ENCODE peak calls at places on chromosomes 6 and 20, in ten cellular contexts. One of them, this sample, is unnamed.

GRCh38 chr6:40538556-40538955 is 48.6 kb downstream of the LRFN2 start:
- DNase-seq in naive thymus-derived CD4-positive, alpha-beta T cell: no peak
- DNase-seq in colonic mucosa: no peak
- DNase-seq in mammary epithelial cell: no peak
- DNase-seq in endothelial cell of umbilical vein: no peak
- DNase-seq in breast epithelium: no peak
- DNase-seq in mesendoderm: no peak
- DNase-seq in OCI-LY7: no peak
- DNase-seq in fibroblast of lung: no peak
- DNase-seq in tibial nerve: no peak
- DNase-seq in this sample: no peak

GRCh38 chr20:36454664-36455427 is 86.5 kb upstream of the MYL9 start:
- DNase-seq in naive thymus-derived CD4-positive, alpha-beta T cell: no peak
- DNase-seq in breast epithelium: peak
- DNase-seq in mammary epithelial cell: no peak
- DNase-seq in colonic mucosa: no peak
- DNase-seq in fibroblast of lung: peak
- DNase-seq in tibial nerve: no peak
- DNase-seq in OCI-LY7: no peak
- DNase-seq in mesendoderm: peak
- DNase-seq in endothelial cell of umbilical vein: no peak
- DNase-seq in this sample: no peak

GRCh38 chr20:50744143-50744792 is 12.9 kb downstream of the PARD6B start:
- DNase-seq in breast epithelium: peak
- DNase-seq in colonic mucosa: peak
- DNase-seq in mesendoderm: peak
- DNase-seq in naive thymus-derived CD4-positive, alpha-beta T cell: no peak
- DNase-seq in fibroblast of lung: peak
- DNase-seq in endothelial cell of umbilical vein: peak
- DNase-seq in tibial nerve: peak
- DNase-seq in OCI-LY7: no peak
- DNase-seq in mammary epithelial cell: peak
- DNase-seq in this sample: no peak

GRCh38 chr20:24491043-24491756 is 21.8 kb downstream of the SYNDIG1 start:
- DNase-seq in mammary epithelial cell: no peak
- DNase-seq in mesendoderm: peak
- DNase-seq in colonic mucosa: no peak
- DNase-seq in naive thymus-derived CD4-positive, alpha-beta T cell: no peak
- DNase-seq in fibroblast of lung: peak
- DNase-seq in OCI-LY7: no peak
- DNase-seq in tibial nerve: no peak
- DNase-seq in endothelial cell of umbilical vein: no peak
- DNase-seq in breast epithelium: no peak
- DNase-seq in this sample: no peak

GRCh38 chr6:103819509-103819908 is 1040.2 kb downstream of the HACE1 start:
- DNase-seq in fibroblast of lung: no peak
- DNase-seq in tibial nerve: no peak
- DNase-seq in mesendoderm: no peak
- DNase-seq in naive thymus-derived CD4-positive, alpha-beta T cell: no peak
- DNase-seq in breast epithelium: no peak
- DNase-seq in endothelial cell of umbilical vein: no peak
- DNase-seq in mammary epithelial cell: no peak
- DNase-seq in OCI-LY7: no peak
- DNase-seq in colonic mucosa: no peak
- DNase-seq in this sample: no peak

GRCh38 chr6:166365806-166366205 is 16.9 kb downstream of the MPC1 start:
- DNase-seq in mesendoderm: peak
- DNase-seq in breast epithelium: no peak
- DNase-seq in fibroblast of lung: peak
- DNase-seq in colonic mucosa: no peak
- DNase-seq in endothelial cell of umbilical vein: no peak
- DNase-seq in OCI-LY7: no peak
- DNase-seq in naive thymus-derived CD4-positive, alpha-beta T cell: no peak
- DNase-seq in tibial nerve: no peak
- DNase-seq in mammary epithelial cell: no peak
- DNase-seq in this sample: no peak

GRCh38 chr6:131101911-131102680 is 33.2 kb upstream of the AKAP7 start:
- DNase-seq in endothelial cell of umbilical vein: peak
- DNase-seq in colonic mucosa: no peak
- DNase-seq in OCI-LY7: no peak
- DNase-seq in fibroblast of lung: peak
- DNase-seq in mammary epithelial cell: peak
- DNase-seq in naive thymus-derived CD4-positive, alpha-beta T cell: no peak
- DNase-seq in breast epithelium: no peak
- DNase-seq in tibial nerve: no peak
- DNase-seq in mesendoderm: no peak
- DNase-seq in this sample: no peak

GRCh38 chr6:1170793-1171192 is 141.1 kb upstream of the FOXQ1 start:
- DNase-seq in naive thymus-derived CD4-positive, alpha-beta T cell: no peak
- DNase-seq in colonic mucosa: no peak
- DNase-seq in endothelial cell of umbilical vein: no peak
- DNase-seq in OCI-LY7: no peak
- DNase-seq in tibial nerve: no peak
- DNase-seq in fibroblast of lung: no peak
- DNase-seq in mammary epithelial cell: no peak
- DNase-seq in mesendoderm: no peak
- DNase-seq in breast epithelium: no peak
- DNase-seq in this sample: no peak

GRCh38 chr6:25579484-25579883 is 72.5 kb upstream of the SCGN start:
- DNase-seq in endothelial cell of umbilical vein: no peak
- DNase-seq in mammary epithelial cell: no peak
- DNase-seq in OCI-LY7: no peak
- DNase-seq in mesendoderm: no peak
- DNase-seq in colonic mucosa: no peak
- DNase-seq in fibroblast of lung: no peak
- DNase-seq in breast epithelium: no peak
- DNase-seq in tibial nerve: no peak
- DNase-seq in naive thymus-derived CD4-positive, alpha-beta T cell: no peak
- DNase-seq in this sample: no peak

GRCh38 chr6:113634352-113635163 is 222.6 kb upstream of the MARCKS start:
- DNase-seq in colonic mucosa: no peak
- DNase-seq in fibroblast of lung: peak
- DNase-seq in OCI-LY7: peak
- DNase-seq in naive thymus-derived CD4-positive, alpha-beta T cell: no peak
- DNase-seq in breast epithelium: no peak
- DNase-seq in mesendoderm: no peak
- DNase-seq in mammary epithelial cell: peak
- DNase-seq in tibial nerve: no peak
- DNase-seq in endothelial cell of umbilical vein: no peak
- DNase-seq in this sample: no peak

GRCh38 chr6:6823568-6824224 is 235.2 kb downstream of the LY86 start:
- DNase-seq in naive thymus-derived CD4-positive, alpha-beta T cell: no peak
- DNase-seq in breast epithelium: no peak
- DNase-seq in colonic mucosa: no peak
- DNase-seq in tibial nerve: no peak
- DNase-seq in endothelial cell of umbilical vein: no peak
- DNase-seq in mammary epithelial cell: no peak
- DNase-seq in fibroblast of lung: no peak
- DNase-seq in mesendoderm: no peak
- DNase-seq in OCI-LY7: no peak
- DNase-seq in this sample: no peak

GRCh38 chr6:6825986-6826901 is 237.7 kb downstream of the LY86 start:
- DNase-seq in OCI-LY7: no peak
- DNase-seq in mesendoderm: no peak
- DNase-seq in mammary epithelial cell: peak
- DNase-seq in tibial nerve: peak
- DNase-seq in colonic mucosa: peak
- DNase-seq in fibroblast of lung: peak
- DNase-seq in naive thymus-derived CD4-positive, alpha-beta T cell: no peak
- DNase-seq in endothelial cell of umbilical vein: peak
- DNase-seq in breast epithelium: peak
- DNase-seq in this sample: no peak

GRCh38 chr6:6823030-6823429 is 234.5 kb downstream of the LY86 start:
- DNase-seq in naive thymus-derived CD4-positive, alpha-beta T cell: no peak
- DNase-seq in mammary epithelial cell: no peak
- DNase-seq in tibial nerve: no peak
- DNase-seq in mesendoderm: no peak
- DNase-seq in OCI-LY7: no peak
- DNase-seq in endothelial cell of umbilical vein: no peak
- DNase-seq in colonic mucosa: no peak
- DNase-seq in breast epithelium: no peak
- DNase-seq in fibroblast of lung: no peak
- DNase-seq in this sample: no peak

GRCh38 chr6:6825153-6825847 is 236.8 kb downstream of the LY86 start:
- DNase-seq in mammary epithelial cell: peak
- DNase-seq in mesendoderm: peak
- DNase-seq in OCI-LY7: no peak
- DNase-seq in naive thymus-derived CD4-positive, alpha-beta T cell: no peak
- DNase-seq in colonic mucosa: no peak
- DNase-seq in tibial nerve: no peak
- DNase-seq in breast epithelium: peak
- DNase-seq in endothelial cell of umbilical vein: no peak
- DNase-seq in fibroblast of lung: no peak
- DNase-seq in this sample: no peak

DNA sequence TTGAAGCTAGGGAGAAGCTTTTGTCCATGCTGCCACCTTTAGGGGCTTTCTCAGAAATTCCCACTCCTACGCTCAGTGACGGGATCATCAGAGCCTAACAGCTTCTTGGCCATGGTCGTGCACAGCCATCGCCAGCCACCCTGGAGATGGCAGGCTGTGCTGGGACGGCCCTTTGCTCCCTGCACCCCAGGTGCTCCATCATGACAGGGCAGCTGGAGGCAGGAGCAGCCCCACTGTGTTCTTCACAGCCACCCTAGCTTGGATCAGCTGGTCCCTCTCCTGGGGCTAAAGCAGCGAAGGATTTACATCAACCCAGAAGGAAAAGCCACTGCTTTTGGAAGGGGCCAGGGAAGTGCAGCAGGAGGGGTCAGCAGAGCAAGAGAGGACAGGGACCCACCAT is 235.9 kb downstream of the LY86 start:
- DNase-seq in endothelial cell of umbilical vein: no peak
- DNase-seq in breast epithelium: peak
- DNase-seq in OCI-LY7: no peak
- DNase-seq in fibroblast of lung: no peak
- DNase-seq in mammary epithelial cell: no peak
- DNase-seq in tibial nerve: no peak
- DNase-seq in colonic mucosa: no peak
- DNase-seq in naive thymus-derived CD4-positive, alpha-beta T cell: no peak
- DNase-seq in mesendoderm: no peak
- DNase-seq in this sample: no peak
- H3K27ac ChIP-seq in endothelial cell of umbilical vein: no peak
- H3K27ac ChIP-seq in breast epithelium: no peak
- H3K27ac ChIP-seq in OCI-LY7: no peak
- H3K27ac ChIP-seq in fibroblast of lung: no peak
- H3K27ac ChIP-seq in mammary epithelial cell: no peak
- H3K27ac ChIP-seq in tibial nerve: no peak
- H3K27ac ChIP-seq in colonic mucosa: no peak
- H3K27ac ChIP-seq in naive thymus-derived CD4-positive, alpha-beta T cell: no peak
- H3K27ac ChIP-seq in mesendoderm: no peak
- H3K27ac ChIP-seq in this sample: peak

GRCh38 chr6:75278474-75279077 is 6.0 kb downstream of the TMEM30A start:
- DNase-seq in mesendoderm: no peak
- DNase-seq in breast epithelium: no peak
- DNase-seq in colonic mucosa: no peak
- DNase-seq in naive thymus-derived CD4-positive, alpha-beta T cell: no peak
- DNase-seq in tibial nerve: no peak
- DNase-seq in mammary epithelial cell: peak
- DNase-seq in endothelial cell of umbilical vein: peak
- DNase-seq in fibroblast of lung: peak
- DNase-seq in OCI-LY7: no peak
- DNase-seq in this sample: no peak

GRCh38 chr6:75272145-75272840 is 12.3 kb downstream of the TMEM30A start:
- DNase-seq in tibial nerve: no peak
- DNase-seq in breast epithelium: no peak
- DNase-seq in colonic mucosa: no peak
- DNase-seq in endothelial cell of umbilical vein: peak
- DNase-seq in mesendoderm: no peak
- DNase-seq in naive thymus-derived CD4-positive, alpha-beta T cell: no peak
- DNase-seq in OCI-LY7: no peak
- DNase-seq in fibroblast of lung: peak
- DNase-seq in mammary epithelial cell: peak
- DNase-seq in this sample: peak

GRCh38 chr6:75273009-75273408 is 11.6 kb downstream of the TMEM30A start:
- DNase-seq in breast epithelium: no peak
- DNase-seq in endothelial cell of umbilical vein: no peak
- DNase-seq in fibroblast of lung: no peak
- DNase-seq in mammary epithelial cell: no peak
- DNase-seq in OCI-LY7: peak
- DNase-seq in colonic mucosa: no peak
- DNase-seq in tibial nerve: no peak
- DNase-seq in naive thymus-derived CD4-positive, alpha-beta T cell: no peak
- DNase-seq in mesendoderm: no peak
- DNase-seq in this sample: no peak

GRCh38 chr6:75279418-75279817 is 5.2 kb downstream of the TMEM30A start:
- DNase-seq in mesendoderm: no peak
- DNase-seq in endothelial cell of umbilical vein: peak
- DNase-seq in tibial nerve: no peak
- DNase-seq in mammary epithelial cell: no peak
- DNase-seq in fibroblast of lung: peak
- DNase-seq in naive thymus-derived CD4-positive, alpha-beta T cell: no peak
- DNase-seq in breast epithelium: no peak
- DNase-seq in OCI-LY7: no peak
- DNase-seq in colonic mucosa: no peak
- DNase-seq in this sample: no peak

GRCh38 chr6:75275067-75275466 is 9.5 kb downstream of the TMEM30A start:
- DNase-seq in OCI-LY7: no peak
- DNase-seq in naive thymus-derived CD4-positive, alpha-beta T cell: no peak
- DNase-seq in colonic mucosa: no peak
- DNase-seq in endothelial cell of umbilical vein: peak
- DNase-seq in mammary epithelial cell: peak
- DNase-seq in mesendoderm: no peak
- DNase-seq in breast epithelium: no peak
- DNase-seq in tibial nerve: no peak
- DNase-seq in fibroblast of lung: peak
- DNase-seq in this sample: peak
- H3K27ac ChIP-seq in OCI-LY7: no peak
- H3K27ac ChIP-seq in naive thymus-derived CD4-positive, alpha-beta T cell: no peak
- H3K27ac ChIP-seq in colonic mucosa: no peak
- H3K27ac ChIP-seq in endothelial cell of umbilical vein: no peak
- H3K27ac ChIP-seq in mammary epithelial cell: no peak
- H3K27ac ChIP-seq in mesendoderm: no peak
- H3K27ac ChIP-seq in breast epithelium: no peak
- H3K27ac ChIP-seq in tibial nerve: no peak
- H3K27ac ChIP-seq in fibroblast of lung: peak
- H3K27ac ChIP-seq in this sample: peak

DNA sequence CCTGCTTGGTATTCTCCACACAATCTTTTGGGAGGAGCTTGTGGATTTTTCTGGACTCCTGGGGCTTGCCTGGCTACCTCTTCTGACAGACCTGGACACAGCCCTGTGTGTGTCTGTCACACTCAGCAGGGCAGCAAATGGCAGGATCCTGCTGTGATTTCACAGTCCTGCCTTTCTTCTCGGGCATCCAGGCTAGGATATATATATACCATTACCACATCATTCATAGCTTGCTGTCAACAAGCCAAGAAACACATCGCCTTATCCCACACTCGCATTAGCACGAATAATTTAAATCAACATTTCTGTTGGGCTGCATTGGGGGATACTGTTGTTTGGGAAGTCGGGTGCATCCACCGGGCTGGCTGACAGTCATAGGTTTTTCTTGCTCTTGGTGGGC is 154.8 kb upstream of the FERMT1 start:
- DNase-seq in mammary epithelial cell: no peak
- DNase-seq in naive thymus-derived CD4-positive, alpha-beta T cell: no peak
- DNase-seq in endothelial cell of umbilical vein: peak
- DNase-seq in fibroblast of lung: no peak
- DNase-seq in OCI-LY7: no peak
- DNase-seq in colonic mucosa: no peak
- DNase-seq in tibial nerve: no peak
- DNase-seq in mesendoderm: peak
- DNase-seq in breast epithelium: no peak
- DNase-seq in this sample: no peak
- H3K27ac ChIP-seq in mammary epithelial cell: no peak
- H3K27ac ChIP-seq in naive thymus-derived CD4-positive, alpha-beta T cell: no peak
- H3K27ac ChIP-seq in endothelial cell of umbilical vein: no peak
- H3K27ac ChIP-seq in fibroblast of lung: no peak
- H3K27ac ChIP-seq in OCI-LY7: no peak
- H3K27ac ChIP-seq in colonic mucosa: no peak
- H3K27ac ChIP-seq in tibial nerve: no peak
- H3K27ac ChIP-seq in mesendoderm: peak
- H3K27ac ChIP-seq in breast epithelium: no peak
- H3K27ac ChIP-seq in this sample: no peak

GRCh38 chr6:12493446-12493845 is 203.3 kb downstream of the EDN1 start:
- DNase-seq in colonic mucosa: no peak
- DNase-seq in naive thymus-derived CD4-positive, alpha-beta T cell: no peak
- DNase-seq in fibroblast of lung: no peak
- DNase-seq in mammary epithelial cell: no peak
- DNase-seq in endothelial cell of umbilical vein: no peak
- DNase-seq in tibial nerve: no peak
- DNase-seq in OCI-LY7: no peak
- DNase-seq in breast epithelium: no peak
- DNase-seq in mesendoderm: no peak
- DNase-seq in this sample: no peak
- H3K27ac ChIP-seq in colonic mucosa: no peak
- H3K27ac ChIP-seq in naive thymus-derived CD4-positive, alpha-beta T cell: no peak
- H3K27ac ChIP-seq in fibroblast of lung: no peak
- H3K27ac ChIP-seq in mammary epithelial cell: no peak
- H3K27ac ChIP-seq in endothelial cell of umbilical vein: no peak
- H3K27ac ChIP-seq in tibial nerve: no peak
- H3K27ac ChIP-seq in OCI-LY7: no peak
- H3K27ac ChIP-seq in breast epithelium: no peak
- H3K27ac ChIP-seq in mesendoderm: no peak
- H3K27ac ChIP-seq in this sample: no peak